ENCODE peak calls at places on chromosomes 3 and 15, in seven cellular contexts. M is tibial artery, R is astrocyte of the spinal cord, S is cardiac muscle cell, P is dorsolateral prefrontal cortex, Q is SK-N-SH, K is astrocyte of the cerebellum. O is an unnamed sample.

GRCh38 chr3:176914764-176915163 is 282.5 kb downstream of the TBL1XR1 start:
- DNase-seq in R (no peak), Q (no peak), M (no peak), K (no peak), P (no peak), S (peak; percentile 16), O (no peak)

GRCh38 chr3:126346466-126346865 is 10.7 kb downstream of the KLF15 start:
- DNase-seq in Q (no peak), K (no peak), P (no peak), R (no peak), M (no peak), S (no peak), O (no peak)

GRCh38 chr15:71777216-71777943 is 33.0 kb upstream of the NR2E3 start:
- DNase-seq in M (no peak), R (no peak), K (no peak), Q (no peak), S (no peak), P (no peak), O (no peak)

GRCh38 chr3:98612996-98613517 is 19.6 kb upstream of the CPOX start:
- DNase-seq in R (no peak), M (peak; percentile 33), K (no peak), S (no peak), Q (no peak), P (no peak), O (no peak)

GRCh38 chr3:7498722-7499121 is 637.8 kb downstream of the GRM7 start:
- DNase-seq in P (no peak), R (no peak), K (no peak), Q (no peak), M (no peak), S (no peak), O (no peak)

GRCh38 chr3:55000546-55000945 is 72.7 kb upstream of the LRTM1 start:
- DNase-seq in M (no peak), K (peak; percentile 81), R (peak; percentile 94), Q (peak; percentile 15), S (peak; percentile 88), P (no peak), O (peak; percentile 90)

GRCh38 chr15:86691091-86691490 is 611.4 kb downstream of the AGBL1 start:
- DNase-seq in S (no peak), K (no peak), R (no peak), P (no peak), M (no peak), Q (no peak), O (no peak)

GRCh38 chr3:73592154-73592877 is 32.4 kb downstream of the PDZRN3 start:
- DNase-seq in R (no peak), P (no peak), K (no peak), M (no peak), S (no peak), Q (no peak), O (no peak)

GRCh38 chr3:40872562-40872961 is 326.7 kb upstream of the CTNNB1 start:
- DNase-seq in Q (no peak), R (no peak), P (no peak), M (no peak), K (no peak), S (no peak), O (no peak)

GRCh38 chr15:68880382-68880781 is 49.9 kb upstream of the SPESP1 start:
- DNase-seq in S (no peak), Q (no peak), R (no peak), K (no peak), M (no peak), P (no peak), O (no peak)

GRCh38 chr3:190142041-190142440 is 21.3 kb upstream of the P3H2 start:
- DNase-seq in P (no peak), Q (no peak), K (no peak), R (no peak), M (no peak), S (no peak), O (no peak)

GRCh38 chr3:69012111-69012835 is 1.2 kb downstream of the EOGT start:
- DNase-seq in P (no peak), M (peak; percentile 50), S (peak; percentile 49), Q (no peak), K (no peak), R (no peak), O (peak; percentile 87)

GRCh38 chr15:101604124-101604874 is 47.9 kb downstream of the TM2D3 start:
- DNase-seq in P (no peak), K (no peak), S (no peak), M (no peak), Q (no peak), R (no peak), O (no peak)

GRCh38 chr3:118966700-118967099 is 67.9 kb downstream of the IGSF11 start:
- DNase-seq in Q (no peak), K (no peak), R (no peak), S (no peak), P (no peak), M (no peak), O (no peak)

GRCh38 chr15:94231728-94232086 is 346 bp downstream of the MCTP2 start:
- DNase-seq in S (peak; percentile 3), P (no peak), R (no peak), Q (no peak), M (peak; percentile 20), K (no peak), O (no peak)

GRCh38 chr3:160343132-160343531 is 55.9 kb downstream of the IFT80 start:
- DNase-seq in P (no peak), S (peak; percentile 40), R (peak; percentile 17), K (peak; percentile 4), Q (peak; percentile 5), M (no peak), O (peak; percentile 30)

GRCh38 chr15:84924074-84924700 is 39.7 kb downstream of the SLC28A1 start:
- DNase-seq in S (no peak), K (no peak), M (no peak), Q (no peak), R (no peak), P (no peak), O (peak; percentile 40)

DNA sequence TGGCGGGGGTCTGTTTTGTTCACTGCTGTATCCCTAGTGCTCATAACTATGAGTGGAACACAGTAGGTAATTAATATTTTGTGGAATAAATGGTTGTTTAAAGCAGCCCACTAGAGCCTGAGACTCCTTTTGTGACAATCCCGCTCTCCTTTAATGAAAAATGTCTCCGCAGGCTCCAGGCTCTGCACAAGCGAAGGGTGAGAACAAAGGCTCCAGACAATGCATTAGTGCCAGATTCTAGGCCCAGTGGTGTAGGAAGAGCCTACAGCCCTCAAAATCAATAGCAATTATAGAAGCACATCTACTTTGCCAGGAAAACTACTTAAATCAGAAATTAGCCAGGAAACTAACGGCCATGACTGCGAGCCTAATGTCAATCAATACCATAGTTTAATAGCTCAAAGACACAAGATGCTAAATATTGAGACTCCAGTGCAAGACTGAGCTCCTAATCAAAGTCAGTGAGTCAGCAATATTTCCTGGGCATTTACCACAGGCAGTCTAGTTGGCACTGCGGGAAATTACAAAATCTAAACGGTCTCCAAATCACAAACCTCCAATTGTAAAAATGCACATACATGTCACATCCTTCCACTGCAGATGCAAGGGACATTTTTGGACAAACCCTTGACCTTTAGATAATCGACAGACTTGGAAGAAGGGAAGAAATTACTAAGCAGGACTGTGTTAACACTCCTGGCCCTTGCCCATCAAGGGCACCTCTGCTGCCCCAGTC is 2.3 kb downstream of the ANXA2 start:
- DNase-seq in Q (no peak), K (no peak), M (no peak), R (peak; percentile 46), S (no peak), P (no peak), O (peak; percentile 48)
- H3K4me3 ChIP-seq in Q (peak overlapping the region; percentile 95), K (peak overlapping the region; percentile 73), M (peak overlapping the region; percentile 96), R (peak overlapping the region; percentile 91), S (no peak overlapping the region), P (no peak overlapping the region), O (peak overlapping the region; percentile 97)

DNA sequence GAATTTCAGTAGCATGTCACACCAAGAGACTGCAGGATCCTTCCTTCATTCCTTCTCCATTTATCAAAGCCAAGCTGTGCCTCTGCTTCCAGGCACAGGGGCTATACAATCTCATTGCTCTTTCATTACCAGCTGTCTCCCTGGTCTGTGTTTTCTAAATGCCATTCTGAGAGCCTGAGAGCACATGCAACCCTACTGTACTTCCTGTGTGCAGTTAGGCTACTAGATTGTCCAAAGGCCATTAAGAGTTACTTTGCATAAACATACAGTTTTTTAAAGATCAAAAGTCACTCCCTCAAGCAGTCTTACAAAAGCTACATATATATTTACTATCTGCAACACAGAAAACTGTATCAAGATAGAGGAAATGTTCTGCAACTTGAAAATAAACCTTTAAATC is 110.1 kb downstream of the CFAP44 start:
- DNase-seq in S (no peak), K (no peak), Q (no peak), R (no peak), M (no peak), P (no peak), O (no peak)
- TF ChIP-seq CTCF in S (no peak), K (no peak), Q (no peak), R (no peak), M (no peak), P (no peak), O (no peak)

DNA sequence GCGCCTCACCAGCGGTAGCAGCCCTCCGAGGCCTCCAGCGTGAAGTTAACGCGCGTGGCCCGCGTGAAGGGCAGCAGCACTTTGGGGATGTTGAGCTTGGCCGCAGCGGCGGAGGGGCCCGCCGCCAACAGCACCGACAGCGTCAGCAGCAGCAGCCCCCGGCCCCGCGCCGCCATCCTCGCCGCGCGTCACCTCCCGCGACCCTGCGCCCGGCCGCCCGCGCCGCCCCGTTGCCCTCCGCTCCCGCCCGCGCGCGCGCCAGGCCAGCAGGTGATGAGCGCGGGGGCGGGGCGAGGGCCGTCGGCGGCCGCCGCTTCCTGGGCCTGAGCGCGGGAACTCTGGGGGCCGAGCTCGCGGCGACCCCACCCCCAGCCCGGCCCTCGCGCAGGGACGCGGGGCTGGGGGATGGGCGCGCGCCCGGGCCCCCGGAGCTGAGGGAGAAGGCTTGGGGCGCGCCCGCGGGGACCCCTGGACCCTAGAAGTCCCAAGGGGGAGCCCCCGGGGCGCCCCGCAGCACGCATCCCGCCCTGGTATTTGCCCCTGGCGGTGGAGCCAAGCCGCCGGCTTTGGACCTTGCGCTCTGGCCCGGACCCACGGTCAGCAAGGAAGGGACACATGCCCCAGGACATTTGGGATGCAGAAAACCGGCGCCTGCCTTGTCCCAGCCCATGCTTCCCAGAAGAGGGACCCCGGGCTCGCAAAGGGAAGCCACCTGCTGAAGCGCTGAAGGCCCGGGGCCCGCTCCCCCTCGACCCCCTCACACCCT is at the start of gene NUP210:
- DNase-seq in M (no peak), R (no peak), K (no peak), Q (peak; percentile 95), P (no peak), S (no peak), O (no peak)
- H3K4me3 ChIP-seq in M (peak within 1 kb of the TSS; percentile 55), R (no peak within 1 kb of the TSS), K (peak within 1 kb of the TSS; percentile 3), Q (no peak within 1 kb of the TSS), P (peak within 1 kb of the TSS; percentile 61), S (peak within 1 kb of the TSS; percentile 40), O (no peak within 1 kb of the TSS)

GRCh38 chr3:153079386-153079785 is 82.6 kb upstream of the RAP2B start:
- DNase-seq in R (no peak), M (no peak), S (no peak), K (no peak), Q (no peak), P (no peak), O (no peak)

GRCh38 chr3:153080778-153081240 is 81.2 kb upstream of the RAP2B start:
- DNase-seq in R (no peak), K (no peak), M (no peak), P (no peak), S (no peak), Q (no peak), O (no peak)

GRCh38 chr3:153087595-153088566 is 74.1 kb upstream of the RAP2B start:
- DNase-seq in R (peak; percentile 75), K (peak; percentile 8), Q (no peak), P (no peak), M (no peak), S (peak; percentile 40), O (peak; percentile 94)

GRCh38 chr3:153089620-153090019 is 72.4 kb upstream of the RAP2B start:
- DNase-seq in Q (no peak), M (no peak), R (no peak), K (no peak), P (no peak), S (no peak), O (no peak)

GRCh38 chr3:153084431-153084830 is 77.6 kb upstream of the RAP2B start:
- DNase-seq in Q (no peak), M (no peak), K (no peak), P (no peak), R (no peak), S (no peak), O (no peak)
- TF ChIP-seq CTCF in Q (no peak), M (no peak), K (no peak), P (no peak), R (no peak), S (no peak), O (no peak)